ENCODE peak calls at places on chromosomes 11 and 22, in seven cellular contexts. D is adipocyte; U is germinal center; I is activated T-cell treated with anti-CD3 and anti-CD28 coated beads, Interleukin-2, amount 50 U/mL, for 72 hours; Y is EL; A is nucleus accumbens; S is iris pigment epithelial cell. W is an unnamed sample.

GRCh38 chr22:37340331-37341262 is 58.3 kb downstream of the CYTH4 start:
- DNase-seq in D (no peak), U (no peak), I (no peak), Y (no peak), A (no peak), S (no peak), W (no peak)

GRCh38 chr22:31715157-31715778 is 34.7 kb downstream of the PRR14L start:
- DNase-seq in D (no peak), U (no peak), I (no peak), Y (no peak), A (no peak), S (no peak), W (no peak)

GRCh38 chr11:72475359-72475758 is 41.0 kb upstream of the CLPB start:
- DNase-seq in D (no peak), U (no peak), I (no peak), Y (no peak), A (no peak), S (no peak), W (no peak)

GRCh38 chr11:1872267-1872985 is 19.3 kb downstream of the PRR33 start:
- DNase-seq in D (no peak), U (no peak), I (no peak), Y (no peak), A (no peak), S (no peak), W (peak)

GRCh38 chr11:41110527-41110926 is 348.9 kb downstream of the LRRC4C start:
- DNase-seq in D (no peak), U (no peak), I (no peak), Y (no peak), A (no peak), S (no peak), W (no peak)

GRCh38 chr11:74559934-74560309 is 32.5 kb upstream of the POLD3 start:
- DNase-seq in D (no peak), U (no peak), I (no peak), Y (peak), A (no peak), S (peak), W (no peak)

GRCh38 chr11:108370315-108370714 is 97.0 kb downstream of the C11orf65 start:
- DNase-seq in D (no peak), U (no peak), I (no peak), Y (no peak), A (no peak), S (no peak), W (no peak)

GRCh38 chr11:123304828-123305530 is 109.9 kb upstream of the CLMP start:
- DNase-seq in D (no peak), U (peak), I (no peak), Y (no peak), A (no peak), S (no peak), W (no peak)

GRCh38 chr11:32586576-32587190 is 3.1 kb downstream of the EIF3M start:
- DNase-seq in D (peak), U (no peak), I (peak), Y (peak), A (no peak), S (peak), W (no peak)

GRCh38 chr11:129951201-129951882 is 51.3 kb downstream of the PRDM10 start:
- DNase-seq in D (no peak), U (no peak), I (no peak), Y (no peak), A (no peak), S (no peak), W (no peak)

GRCh38 chr11:80155412-80156017 is 714.7 kb upstream of the TENM4 start:
- DNase-seq in D (peak), U (no peak), I (no peak), Y (peak), A (no peak), S (no peak), W (no peak)

GRCh38 chr11:26649884-26650283 is 72.0 kb downstream of the SLC5A12 start:
- DNase-seq in D (peak), U (peak), I (peak), Y (peak), A (no peak), S (peak), W (no peak)

GRCh38 chr11:23954317-23954716 is 542.5 kb upstream of the LUZP2 start:
- DNase-seq in D (no peak), U (no peak), I (no peak), Y (no peak), A (no peak), S (no peak), W (no peak)

GRCh38 chr22:45526768-45527360 is 24.2 kb downstream of the FBLN1 start:
- DNase-seq in D (no peak), U (no peak), I (no peak), Y (no peak), A (no peak), S (no peak), W (no peak)

GRCh38 chr11:134261626-134262488 is 8.5 kb downstream of the ACAD8 start:
- DNase-seq in D (peak), U (peak), I (peak), Y (no peak), A (no peak), S (no peak), W (no peak)

GRCh38 chr22:26410398-26410797 is 18.7 kb upstream of the ASPHD2 start:
- DNase-seq in D (no peak), U (no peak), I (no peak), Y (no peak), A (no peak), S (no peak), W (no peak)

GRCh38 chr22:30947821-30948454 is 20.6 kb downstream of the MORC2 start:
- DNase-seq in D (peak), U (no peak), I (no peak), Y (peak), A (no peak), S (peak), W (no peak)

GRCh38 chr22:32005453-32005852 is 37.6 kb upstream of the SLC5A1 start:
- DNase-seq in D (peak), U (no peak), I (no peak), Y (peak), A (no peak), S (peak), W (no peak)

GRCh38 chr11:2932850-2933251 is 3.6 kb upstream of the PHLDA2 start:
- DNase-seq in D (no peak), U (no peak), I (peak), Y (peak), A (no peak), S (peak), W (peak)

GRCh38 chr11:96045622-96046456 is 121.9 kb upstream of the MTMR2 start:
- DNase-seq in D (peak), U (no peak), I (no peak), Y (no peak), A (peak), S (peak), W (no peak)

GRCh38 chr22:20607157-20607907 is 99.9 kb downstream of the MED15 start:
- DNase-seq in D (no peak), U (no peak), I (no peak), Y (no peak), A (no peak), S (no peak), W (peak)

GRCh38 chr22:45886502-45886901 is 90.5 kb downstream of the WNT7B start:
- DNase-seq in D (no peak), U (no peak), I (no peak), Y (no peak), A (no peak), S (no peak), W (no peak)

GRCh38 chr11:65928667-65929066 is 9.4 kb downstream of the DRAP1 start:
- DNase-seq in D (no peak), U (no peak), I (no peak), Y (no peak), A (no peak), S (no peak), W (no peak)

GRCh38 chr22:37659066-37659896 is 758 bp downstream of the PDXP start:
- DNase-seq in D (no peak), U (peak), I (peak), Y (no peak), A (no peak), S (no peak), W (peak)

GRCh38 chr22:36577019-36577418 is 48.1 kb upstream of the EIF3D start:
- DNase-seq in D (peak), U (no peak), I (no peak), Y (peak), A (no peak), S (peak), W (no peak)

GRCh38 chr11:69774354-69775162 is 583 bp downstream of the FGF4 start:
- DNase-seq in D (no peak), U (no peak), I (no peak), Y (no peak), A (no peak), S (no peak), W (no peak)

GRCh38 chr22:36727927-36728488 is 24.5 kb upstream of the CACNG2 start:
- DNase-seq in D (no peak), U (no peak), I (no peak), Y (no peak), A (no peak), S (no peak), W (no peak)

GRCh38 chr22:39995346-39996252 is 845 bp downstream of the FAM83F start:
- DNase-seq in D (no peak), U (no peak), I (no peak), Y (no peak), A (no peak), S (no peak), W (no peak)

GRCh38 chr11:109957000-109957399 is 136.2 kb upstream of the ZC3H12C start:
- DNase-seq in D (no peak), U (no peak), I (no peak), Y (no peak), A (no peak), S (no peak), W (no peak)

GRCh38 chr11:2693271-2693833 is 6.4 kb downstream of the KCNQ1OT1 start:
- DNase-seq in D (no peak), U (no peak), I (no peak), Y (no peak), A (peak), S (no peak), W (no peak)

GRCh38 chr11:114229062-114229450 is 67.1 kb upstream of the NNMT start:
- DNase-seq in D (no peak), U (no peak), I (no peak), Y (no peak), A (no peak), S (no peak), W (no peak)

GRCh38 chr11:125379565-125380343 is 116.3 kb downstream of the FEZ1 start:
- DNase-seq in D (no peak), U (no peak), I (no peak), Y (no peak), A (no peak), S (no peak), W (no peak)

GRCh38 chr22:41021655-41022454 is 70.5 kb upstream of the EP300 start:
- DNase-seq in D (peak), U (peak), I (peak), Y (peak), A (no peak), S (peak), W (peak)

GRCh38 chr22:30078320-30079311 is 1.6 kb upstream of the HORMAD2 start:
- DNase-seq in D (no peak), U (peak), I (no peak), Y (no peak), A (no peak), S (no peak), W (peak)

GRCh38 chr11:78140392-78141077 is 1.1 kb upstream of the ALG8 start:
- DNase-seq in D (no peak), U (no peak), I (peak), Y (no peak), A (no peak), S (peak), W (no peak)

GRCh38 chr11:81000334-81001100 is 1559.7 kb upstream of the TENM4 start:
- DNase-seq in D (no peak), U (no peak), I (no peak), Y (no peak), A (no peak), S (no peak), W (no peak)

GRCh38 chr22:23772315-23773246 is at the start of gene MMP11:
- DNase-seq in D (peak), U (peak), I (peak), Y (peak), A (no peak), S (no peak), W (peak)

W was measured in lower lobe of right lung.